ENCODE peak calls at places on chromosomes 4 and X, in six cellular contexts. C, H, V, Y, K and X are unnamed samples.

GRCh38 chr4:139619644-139620043 is 46.0 kb upstream of the MGST2 start:
- DNase-seq in H (no peak), Y (no peak), K (no peak), C (peak; percentile 53), V (no peak), X (no peak)

GRCh38 chr4:169484485-169484884 is 127.9 kb downstream of the NEK1 start:
- DNase-seq in H (no peak), C (peak; percentile 42), V (no peak), K (no peak), Y (no peak), X (no peak)

GRCh38 chrX:45711231-45711630 is 510.6 kb upstream of the DIPK2B start:
- DNase-seq in C (peak; percentile 76), H (no peak), K (no peak), V (no peak), Y (no peak), X (no peak)

GRCh38 chr4:8772499-8773123 is 99.0 kb downstream of the HMX1 start:
- DNase-seq in H (no peak), K (no peak), V (no peak), Y (no peak), C (no peak), X (no peak)

GRCh38 chr4:186624951-186625350 is 69.6 kb upstream of the MTNR1A start:
- DNase-seq in H (no peak), V (no peak), Y (no peak), K (no peak), C (peak; percentile 85), X (no peak)

GRCh38 chr4:53314257-53314656 is 51.6 kb downstream of the SCFD2 start:
- DNase-seq in K (no peak), V (no peak), Y (no peak), H (no peak), C (no peak), X (no peak)

GRCh38 chr4:154559141-154559841 is 3.5 kb upstream of the FGB start:
- DNase-seq in Y (no peak), V (no peak), C (peak; percentile 84), H (no peak), K (no peak), X (no peak)

GRCh38 chrX:40483502-40483901 is 97.3 kb upstream of the ATP6AP2 start:
- DNase-seq in K (no peak), Y (no peak), H (no peak), C (no peak), V (no peak), X (no peak)

GRCh38 chr4:54525602-54526001 is 132.2 kb upstream of the KIT start:
- DNase-seq in Y (no peak), H (no peak), C (peak; percentile 94), K (no peak), V (no peak), X (no peak)

GRCh38 chr4:36172650-36173049 is 71.7 kb downstream of the ARAP2 start:
- DNase-seq in K (no peak), C (no peak), Y (no peak), H (no peak), V (no peak), X (no peak)

GRCh38 chr4:57109530-57109846 is 697 bp downstream of the IGFBP7 start:
- DNase-seq in K (no peak), C (peak; percentile 39), V (no peak), H (no peak), Y (no peak), X (no peak)

GRCh38 chr4:1241936-1242505 is 6.9 kb downstream of the CTBP1 start:
- DNase-seq in V (no peak), H (no peak), K (no peak), C (no peak), Y (peak; percentile 7), X (no peak)

GRCh38 chr4:119679251-119679650 is 50.6 kb upstream of the PDE5A start:
- DNase-seq in H (no peak), Y (no peak), V (no peak), C (no peak), K (no peak), X (no peak)

GRCh38 chr4:176230827-176231226 is 35.4 kb upstream of the SPATA4 start:
- DNase-seq in K (no peak), C (no peak), V (no peak), Y (no peak), H (no peak), X (no peak)

GRCh38 chrX:26192204-26192603 is at the start of gene MAGEB6:
- DNase-seq in H (no peak), C (no peak), K (no peak), V (no peak), Y (no peak), X (no peak)

GRCh38 chr4:137524642-137525384 is 7.5 kb downstream of the PCDH18 start:
- DNase-seq in H (no peak), C (peak; percentile 72), Y (no peak), K (no peak), V (no peak), X (no peak)

GRCh38 chrX:49096419-49096818 is 16.7 kb upstream of the WDR45 start:
- DNase-seq in Y (no peak), H (no peak), C (no peak), V (no peak), K (no peak), X (no peak)

GRCh38 chr4:15348236-15348635 is 79.6 kb upstream of the C1QTNF7 start:
- DNase-seq in Y (no peak), V (no peak), H (no peak), C (no peak), K (no peak), X (no peak)

GRCh38 chr4:1080961-1081688 is 32.2 kb downstream of the RNF212 start:
- DNase-seq in K (no peak), Y (no peak), C (peak; percentile 58), H (no peak), V (no peak), X (no peak)

GRCh38 chr4:16896871-16897270 is 1.6 kb downstream of the LDB2 start:
- DNase-seq in K (no peak), V (no peak), C (peak; percentile 62), H (no peak), Y (no peak), X (no peak)

GRCh38 chrX:123339201-123339905 is 155.3 kb downstream of the GRIA3 start:
- DNase-seq in K (no peak), C (peak; percentile 57), V (no peak), H (no peak), Y (no peak), X (no peak)

GRCh38 chr4:91113130-91113706 is 986.0 kb downstream of the CCSER1 start:
- DNase-seq in C (peak; percentile 50), Y (no peak), H (no peak), K (no peak), V (no peak), X (no peak)

GRCh38 chrX:102950908-102951866 is 14.1 kb downstream of the RAB40AL start:
- DNase-seq in C (peak; percentile 52), V (peak; percentile 54), H (no peak), Y (peak; percentile 27), K (peak; percentile 24), X (no peak)

GRCh38 chr4:74501579-74501978 is 56.6 kb downstream of the AREG start:
- DNase-seq in H (no peak), V (no peak), Y (no peak), C (peak; percentile 86), K (no peak), X (no peak)

GRCh38 chr4:17823871-17824669 is 13.3 kb downstream of the NCAPG start:
- DNase-seq in C (no peak), Y (no peak), V (no peak), K (no peak), H (no peak), X (no peak)

GRCh38 chrX:119895843-119896326 is at the start of gene AKAP14:
- DNase-seq in C (no peak), Y (no peak), K (no peak), H (no peak), V (no peak), X (no peak)

GRCh38 chr4:7861440-7861881 is 78.2 kb downstream of the AFAP1 start:
- DNase-seq in C (peak; percentile 97), K (no peak), H (no peak), V (no peak), Y (no peak), X (no peak)

GRCh38 chrX:110750526-110751189 is 45.0 kb downstream of the CHRDL1 start:
- DNase-seq in K (no peak), V (no peak), C (no peak), Y (no peak), H (no peak), X (no peak)